ENCODE peak calls at places on chromosome 2, in six cellular contexts. J, M, S, N, Z and E are unnamed samples.

GRCh38 chr2:22784586-22784985 is 600.4 kb upstream of the KLHL29 start:
- DNase-seq in S (no peak), J (no peak), M (no peak), N (no peak), Z (no peak), E (no peak)

GRCh38 chr2:52936029-52936428 is 831.6 kb upstream of the CHAC2 start:
- DNase-seq in Z (no peak), S (no peak), J (no peak), N (peak; percentile 5), M (no peak), E (no peak)

GRCh38 chr2:205024822-205025518 is 479.7 kb downstream of the PARD3B start:
- DNase-seq in N (peak; percentile 98), Z (peak; percentile 85), S (no peak), M (no peak), J (peak; percentile 82), E (no peak)

GRCh38 chr2:15142069-15142689 is 419.0 kb downstream of the NBAS start:
- DNase-seq in Z (no peak), N (no peak), J (no peak), M (peak; percentile 49), S (no peak), E (no peak)

GRCh38 chr2:37167636-37168182 is 10.9 kb upstream of the EIF2AK2 start:
- DNase-seq in N (peak; percentile 18), J (no peak), Z (no peak), M (no peak), S (no peak), E (no peak)

GRCh38 chr2:62194558-62195420 is 1.1 kb upstream of the B3GNT2 start:
- DNase-seq in S (peak; percentile 50), N (no peak), M (no peak), J (no peak), Z (no peak), E (no peak)

GRCh38 chr2:71531522-71532047 is 78.2 kb downstream of the DYSF start:
- DNase-seq in Z (no peak), N (peak; percentile 67), S (no peak), M (no peak), J (no peak), E (no peak)

GRCh38 chr2:148965596-148966431 is 72.7 kb upstream of the LYPD6B start:
- DNase-seq in M (no peak), Z (no peak), J (no peak), S (no peak), N (no peak), E (no peak)

GRCh38 chr2:235043762-235044500 is 92.1 kb downstream of the SH3BP4 start:
- DNase-seq in N (no peak), M (no peak), Z (no peak), J (no peak), S (no peak), E (no peak)

GRCh38 chr2:58045580-58046334 is 849 bp upstream of the VRK2 start:
- DNase-seq in S (peak; percentile 11), J (no peak), N (no peak), Z (no peak), M (no peak), E (no peak)

GRCh38 chr2:58046335-58046584 is 346 bp upstream of the VRK2 start:
- DNase-seq in Z (no peak), S (no peak), J (no peak), N (no peak), M (no peak), E (no peak)

GRCh38 chr2:58047373-58047674 is 718 bp downstream of the VRK2 start:
- DNase-seq in N (no peak), M (no peak), J (no peak), S (no peak), Z (no peak), E (no peak)

GRCh38 chr2:58047969-58048368 is 1.4 kb downstream of the VRK2 start:
- DNase-seq in N (no peak), Z (no peak), J (no peak), M (no peak), S (no peak), E (no peak)

DNA sequence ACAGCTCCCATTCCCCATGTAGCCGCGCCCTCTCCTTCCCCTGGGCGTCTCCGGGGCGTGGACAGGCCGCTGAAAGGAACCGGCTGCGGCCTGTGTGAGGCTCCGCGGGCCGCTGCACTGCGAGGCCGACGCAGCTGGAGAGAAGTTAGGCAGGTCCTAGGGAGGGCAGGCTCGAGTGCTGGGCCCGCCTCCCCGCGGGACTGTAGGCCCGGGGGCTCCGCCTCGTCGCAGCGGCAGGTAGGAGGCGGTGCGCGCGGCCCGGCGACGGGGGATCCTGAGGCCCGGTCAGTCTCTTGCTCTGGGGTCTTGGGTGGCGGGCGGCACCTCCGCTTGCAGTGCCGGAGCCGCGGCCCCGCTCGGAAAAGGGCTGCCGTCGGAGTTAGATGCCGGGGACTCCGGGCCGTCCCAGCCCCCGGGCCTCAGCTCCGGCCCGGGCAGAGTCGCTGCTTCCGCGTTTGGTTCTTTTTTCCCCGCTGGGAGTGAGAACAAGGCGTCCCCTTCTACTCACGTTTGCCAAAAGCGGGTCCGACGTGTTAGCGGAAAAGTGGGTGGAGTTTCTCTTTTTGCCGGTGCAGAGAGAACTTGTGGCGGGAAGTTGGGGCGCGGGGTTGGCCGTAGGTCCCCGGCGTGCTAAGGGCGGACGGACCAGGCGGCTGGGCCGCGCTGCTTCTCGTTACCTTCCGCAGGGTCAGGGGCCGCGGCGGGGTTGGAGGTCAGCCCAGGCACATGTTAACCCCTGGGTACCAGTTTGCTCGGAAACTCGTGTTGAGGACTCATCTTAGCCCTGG is at the start of gene VRK2:
- DNase-seq in N (peak; percentile 89), Z (no peak), M (peak; percentile 73), S (peak; percentile 92), J (peak; percentile 84), E (peak; percentile 35)
- TF ChIP-seq CTCF in N (no peak), Z (no peak), M (no peak), S (peak; percentile 21), J (peak; percentile 51), E (no peak)

DNA sequence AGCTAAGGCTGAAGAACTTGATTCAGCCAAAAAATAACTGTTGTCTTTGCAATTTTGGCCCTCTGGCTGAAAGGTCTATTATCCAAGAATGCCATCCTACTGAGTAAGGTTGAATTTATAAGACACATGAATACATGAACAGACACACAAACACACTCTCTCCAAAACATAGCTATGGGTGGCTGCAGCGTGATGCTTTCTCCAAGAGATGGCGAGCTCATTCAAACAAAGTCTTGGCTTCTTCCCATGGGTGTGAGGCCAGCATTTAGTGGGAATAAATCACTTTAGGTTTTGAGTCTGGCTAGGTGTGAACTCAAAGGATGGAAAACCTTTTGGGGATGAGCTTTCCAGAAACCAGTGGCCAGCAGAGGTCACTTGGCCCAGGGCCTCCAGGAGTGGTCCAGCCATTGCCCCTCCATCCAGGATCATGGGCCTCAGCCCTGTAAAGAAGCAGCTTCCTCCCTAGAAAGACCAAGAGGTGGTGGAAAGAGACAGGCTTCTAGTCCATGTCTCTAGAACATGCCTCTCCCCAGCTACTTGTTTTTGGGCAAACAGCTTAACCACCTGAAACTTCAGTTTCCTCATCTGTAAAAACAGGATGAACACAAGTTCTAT is 11.0 kb upstream of the OSR1 start:
- DNase-seq in S (no peak), N (peak; percentile 72), Z (no peak), M (no peak), J (no peak), E (no peak)
- TF ChIP-seq CTCF in S (no peak), N (peak; percentile 64), Z (peak; percentile 70), M (no peak), J (peak; percentile 21), E (peak; percentile 9)

DNA sequence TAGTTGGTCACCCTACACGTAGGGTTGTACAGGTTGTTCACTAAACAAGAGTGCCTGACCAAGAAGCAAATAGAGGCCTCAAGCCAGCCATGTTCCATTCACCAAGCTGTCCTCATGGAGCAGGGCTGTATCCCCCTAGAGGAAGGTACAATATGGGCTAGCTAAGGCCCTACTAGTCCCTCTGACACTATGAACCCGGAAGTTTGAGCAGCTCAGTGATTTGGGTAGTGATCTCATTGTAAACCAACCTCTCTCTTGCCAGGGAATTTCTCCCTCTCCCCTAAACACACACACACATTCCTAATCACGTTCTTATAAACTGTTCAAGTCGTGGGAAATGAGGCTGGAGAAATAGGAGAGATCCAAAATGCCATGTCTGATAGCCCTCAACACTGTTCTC is 6.7 kb upstream of the CYS1 start:
- DNase-seq in N (no peak), S (no peak), J (no peak), M (no peak), Z (no peak), E (no peak)
- TF ChIP-seq CTCF in N (no peak), S (no peak), J (no peak), M (no peak), Z (no peak), E (no peak)

GRCh38 chr2:10006248-10007147 is 36.9 kb upstream of the KLF11 start:
- DNase-seq in N (no peak), S (peak; percentile 64), Z (no peak), M (no peak), J (no peak), E (no peak)

GRCh38 chr2:10007440-10007839 is 35.9 kb upstream of the KLF11 start:
- DNase-seq in M (no peak), S (no peak), J (no peak), N (no peak), Z (no peak), E (no peak)

GRCh38 chr2:10009271-10009810 is 34.0 kb upstream of the KLF11 start:
- DNase-seq in M (no peak), Z (no peak), N (no peak), S (no peak), J (no peak), E (no peak)

GRCh38 chr2:10008809-10009176 is 34.6 kb upstream of the KLF11 start:
- DNase-seq in S (no peak), J (no peak), M (no peak), Z (no peak), N (no peak), E (no peak)

GRCh38 chr2:10007921-10008808 is 35.2 kb upstream of the KLF11 start:
- DNase-seq in M (no peak), J (no peak), Z (no peak), S (no peak), N (peak; percentile 23), E (no peak)
- TF ChIP-seq CTCF in M (no peak), J (no peak), Z (no peak), S (no peak), N (no peak), E (peak; percentile 38)

DNA sequence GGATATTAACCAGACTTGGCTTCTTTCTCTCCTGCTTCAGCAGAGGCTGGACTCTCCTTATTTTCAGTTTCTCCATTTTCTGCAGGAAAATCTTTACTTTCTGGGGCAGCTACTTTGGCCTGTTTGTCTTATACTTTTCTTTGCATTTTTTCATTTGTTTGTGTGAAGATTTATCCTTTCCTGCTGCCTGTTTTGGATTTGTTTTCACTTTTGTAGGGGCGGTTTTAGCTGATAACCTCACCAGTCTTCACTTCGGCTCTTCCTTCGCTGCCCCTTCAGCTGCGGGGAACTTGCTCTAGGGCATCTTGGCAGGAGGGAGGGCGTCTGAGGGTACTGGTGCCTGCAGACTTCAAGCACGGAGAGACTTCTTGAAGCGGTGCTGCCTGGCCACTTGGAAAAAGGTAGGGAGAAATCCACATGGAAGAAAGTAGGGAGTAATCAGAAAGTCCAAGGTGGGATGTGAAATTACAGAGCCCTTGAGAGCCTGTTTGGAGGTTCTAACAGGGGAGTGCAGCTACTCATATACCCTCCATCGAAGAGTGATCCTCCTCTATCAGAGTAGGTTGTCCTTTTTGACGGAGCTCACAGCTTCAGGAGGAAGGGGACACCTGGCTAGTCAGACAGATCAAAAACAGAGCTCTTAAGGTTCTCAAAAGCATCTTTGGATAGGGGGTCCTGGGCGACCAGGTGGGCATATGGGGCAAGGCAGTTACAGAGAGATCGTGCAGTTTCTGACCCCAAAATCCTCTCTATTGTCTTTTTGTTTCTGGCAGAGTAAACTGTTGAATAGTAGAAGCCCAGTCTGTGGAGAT is 14.6 kb upstream of the ZDBF2 start:
- DNase-seq in J (no peak), N (no peak), S (no peak), M (no peak), Z (no peak), E (no peak)
- TF ChIP-seq CTCF in J (no peak), N (no peak), S (no peak), M (no peak), Z (no peak), E (no peak)